ENCODE peak calls at places on chromosomes 7 and 10, in five cellular contexts. I, N, S, G and H are unnamed samples.

GRCh38 chr10:74213571-74214162 is 62.6 kb downstream of the ADK start:
- DNase-seq in S (peak; percentile 63), I (peak; percentile 68), N (peak; percentile 20), G (peak; percentile 78), H (peak; percentile 79)

GRCh38 chr7:105389090-105389650 is 449 bp upstream of the SRPK2 start:
- DNase-seq in S (peak; percentile 43), I (peak; percentile 89), G (peak; percentile 60), N (peak; percentile 58), H (peak; percentile 55)

GRCh38 chr10:130218936-130219335 is 82.7 kb downstream of the GLRX3 start:
- DNase-seq in S (no peak), N (no peak), I (no peak), G (no peak), H (no peak)

GRCh38 chr7:46569117-46569433 is 648.0 kb upstream of the IGFBP3 start:
- DNase-seq in N (no peak), I (no peak), S (no peak), G (peak; percentile 31), H (peak; percentile 31)

GRCh38 chr7:17968791-17969715 is 28.8 kb upstream of the SNX13 start:
- DNase-seq in S (no peak), N (no peak), I (no peak), G (peak; percentile 22), H (peak; percentile 6)

GRCh38 chr7:144725070-144725469 is 110.8 kb downstream of the TPK1 start:
- DNase-seq in G (no peak), N (no peak), S (no peak), I (no peak), H (no peak)

GRCh38 chr7:157689269-157690057 is 352.7 kb downstream of the DNAJB6 start:
- DNase-seq in G (peak; percentile 11), N (no peak), S (no peak), I (no peak), H (no peak)

GRCh38 chr7:143003393-143004051 is 23.4 kb downstream of the OR9A2 start:
- DNase-seq in I (peak; percentile 37), G (peak; percentile 70), N (no peak), S (peak; percentile 61), H (peak; percentile 23)

GRCh38 chr10:71761541-71762113 is 11.7 kb downstream of the VSIR start:
- DNase-seq in N (no peak), G (no peak), I (no peak), S (no peak), H (no peak)

GRCh38 chr7:464712-465461 is 54.8 kb downstream of the PDGFA start:
- DNase-seq in I (no peak), N (no peak), G (peak; percentile 82), S (peak; percentile 43), H (peak; percentile 79)

GRCh38 chr7:130882396-130882795 is 148.4 kb upstream of the KLF14 start:
- DNase-seq in G (no peak), I (no peak), N (no peak), S (no peak), H (peak; percentile 60)

GRCh38 chr7:85924062-85924461 is 719.6 kb upstream of the GRM3 start:
- DNase-seq in N (no peak), S (no peak), I (no peak), G (no peak), H (no peak)

GRCh38 chr7:118158766-118159165 is 25.2 kb upstream of the LSM8 start:
- DNase-seq in N (no peak), G (peak; percentile 9), I (no peak), S (peak; percentile 8), H (no peak)

GRCh38 chr7:44282601-44283171 is 42.7 kb downstream of the CAMK2B start:
- DNase-seq in N (peak; percentile 14), G (no peak), S (no peak), I (no peak), H (no peak)

GRCh38 chr10:103467391-103467790 is 8.7 kb upstream of the CALHM1 start:
- DNase-seq in I (no peak), G (no peak), S (no peak), N (no peak), H (no peak)

GRCh38 chr7:82593780-82594179 is 150.2 kb upstream of the CACNA2D1 start:
- DNase-seq in N (no peak), I (no peak), S (no peak), G (no peak), H (no peak)

GRCh38 chr7:111678281-111678680 is 116.0 kb upstream of the IMMP2L start:
- DNase-seq in N (no peak), S (peak; percentile 44), G (peak; percentile 61), I (no peak), H (peak; percentile 52)

GRCh38 chr7:24756989-24757798 is at the start of gene GSDME:
- DNase-seq in S (peak; percentile 67), G (peak; percentile 50), I (peak; percentile 64), N (peak; percentile 77), H (peak; percentile 88)

GRCh38 chr10:124710266-124710881 is 33.8 kb downstream of the FAM53B start:
- DNase-seq in S (no peak), G (no peak), I (no peak), N (no peak), H (no peak)

GRCh38 chr7:5541087-5541992 is 117.7 kb upstream of the TNRC18 start:
- DNase-seq in S (no peak), N (peak; percentile 61), G (no peak), I (no peak), H (no peak)

GRCh38 chr10:34758447-34758996 is 56.6 kb downstream of the PARD3 start:
- DNase-seq in I (peak; percentile 89), S (peak; percentile 85), G (peak; percentile 60), N (no peak), H (peak; percentile 93)

GRCh38 chr10:71771821-71772617 is 1.3 kb downstream of the VSIR start:
- DNase-seq in I (peak; percentile 40), N (peak; percentile 67), S (peak; percentile 64), G (peak; percentile 70), H (peak; percentile 44)

GRCh38 chr7:50731703-50732582 is 50.8 kb downstream of the GRB10 start:
- DNase-seq in G (no peak), S (no peak), N (no peak), I (no peak), H (no peak)

GRCh38 chr7:157097056-157097329 is 41.7 kb upstream of the UBE3C start:
- DNase-seq in N (no peak), S (no peak), G (no peak), I (no peak), H (no peak)

GRCh38 chr7:69172357-69173098 is 425.7 kb upstream of the AUTS2 start:
- DNase-seq in I (no peak), S (no peak), N (no peak), G (no peak), H (no peak)

GRCh38 chr7:13604178-13604577 is 385.3 kb downstream of the ETV1 start:
- DNase-seq in N (no peak), G (no peak), I (no peak), S (peak; percentile 8), H (peak; percentile 2)

GRCh38 chr7:39304683-39305405 is 261.4 kb upstream of the YAE1 start:
- DNase-seq in N (no peak), S (no peak), G (no peak), I (no peak), H (no peak)

DNA sequence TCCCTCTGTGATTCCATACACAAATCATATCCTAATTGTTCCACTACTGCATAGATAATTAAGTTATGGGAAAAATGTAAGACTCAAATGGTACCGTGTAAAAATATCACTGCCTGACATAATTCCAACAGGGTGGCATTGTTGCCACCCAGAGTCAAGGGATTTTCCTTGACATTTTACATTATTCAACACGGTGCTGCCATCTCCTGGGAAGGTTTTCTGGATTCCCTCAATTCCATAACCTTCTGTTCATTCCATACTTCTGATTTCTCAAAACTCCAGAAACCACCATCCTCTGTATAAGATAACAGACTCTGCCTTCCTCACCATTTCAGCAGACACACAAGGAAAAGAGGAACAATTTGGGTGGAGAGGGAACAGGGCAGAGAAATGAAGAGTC is 495.9 kb downstream of the XPNPEP1 start:
- DNase-seq in G (peak; percentile 2), S (no peak), I (no peak), N (no peak), H (no peak)
- TF ChIP-seq CTCF in G (no peak), S (no peak), I (no peak), N (no peak), H (peak; percentile 41)

DNA sequence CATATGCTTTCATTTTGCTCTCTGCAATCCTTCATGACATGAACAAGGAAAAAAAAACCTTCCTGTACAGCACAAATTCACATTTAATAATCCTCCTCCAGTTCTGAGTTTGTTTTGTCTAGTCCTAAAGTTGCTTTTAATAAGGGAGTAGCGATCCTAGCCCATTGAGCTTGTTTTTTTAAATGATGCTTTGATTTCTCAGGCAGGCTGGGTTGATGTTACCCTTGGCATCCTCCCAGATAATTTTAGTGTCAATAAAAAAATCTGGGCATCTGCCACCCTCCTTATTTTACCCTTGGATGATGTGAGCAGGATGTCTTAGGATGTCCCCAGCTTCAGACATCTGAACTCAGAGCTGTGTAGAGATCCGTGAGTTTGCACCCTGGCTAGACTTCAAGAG is 33.9 kb upstream of the PROSER2 start:
- DNase-seq in I (no peak), N (no peak), G (no peak), S (peak; percentile 7), H (peak; percentile 14)
- H3K4me3 ChIP-seq in I (no peak overlapping the region), N (no peak overlapping the region), G (no peak overlapping the region), S (no peak overlapping the region), H (no peak overlapping the region)

GRCh38 chr10:70677620-70678249 is 5.4 kb downstream of the ADAMTS14 start:
- DNase-seq in G (no peak), I (no peak), N (no peak), S (no peak), H (no peak)

GRCh38 chr10:70678250-70678635 is 5.9 kb downstream of the ADAMTS14 start:
- DNase-seq in I (no peak), S (no peak), N (no peak), G (no peak), H (no peak)

GRCh38 chr10:70675496-70676161 is 3.3 kb downstream of the ADAMTS14 start:
- DNase-seq in G (no peak), N (no peak), I (no peak), S (no peak), H (no peak)

GRCh38 chr10:70676511-70676910 is 4.2 kb downstream of the ADAMTS14 start:
- DNase-seq in G (no peak), I (no peak), S (no peak), N (no peak), H (no peak)

DNA sequence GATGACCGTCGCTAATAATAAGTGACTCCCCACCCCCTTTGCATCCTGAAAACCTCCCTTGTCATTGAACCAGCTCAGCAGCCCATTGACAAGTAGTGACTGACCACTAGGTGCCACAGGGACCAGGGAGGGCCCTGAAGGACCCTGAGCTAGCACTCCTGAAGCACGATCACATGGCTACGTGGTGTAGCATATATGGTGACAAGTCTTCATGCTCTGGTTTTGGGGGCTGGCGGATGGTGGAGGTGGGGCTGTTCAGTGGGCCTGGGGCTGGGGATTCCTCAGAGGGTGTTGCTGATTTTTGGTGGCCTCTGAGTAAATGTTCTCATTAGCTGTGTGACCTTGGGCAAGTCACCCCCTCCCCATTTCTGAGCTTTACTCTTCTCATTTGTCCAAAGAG is 4.7 kb downstream of the ADAMTS14 start:
- DNase-seq in I (no peak), N (no peak), S (no peak), G (no peak), H (no peak)
- TF ChIP-seq CTCF in I (no peak), N (no peak), S (no peak), G (no peak), H (no peak)

GRCh38 chr10:127892743-127893142 is at the start of gene CLRN3:
- DNase-seq in I (no peak), S (no peak), N (no peak), G (no peak), H (no peak)
- H3K4me3 ChIP-seq in I (no peak within 1 kb of the TSS), S (no peak within 1 kb of the TSS), N (no peak within 1 kb of the TSS), G (no peak within 1 kb of the TSS), H (no peak within 1 kb of the TSS)

GRCh38 chr10:128739937-128740336 is 613.7 kb upstream of the MKI67 start:
- DNase-seq in I (no peak), G (no peak), N (no peak), S (no peak), H (no peak)
- TF ChIP-seq CTCF in I (no peak), G (no peak), N (no peak), S (no peak), H (no peak)

GRCh38 chr7:87552351-87552750 is 48.3 kb downstream of the ABCB1 start:
- DNase-seq in S (no peak), I (no peak), G (no peak), N (no peak), H (no peak)
- H3K4me3 ChIP-seq in S (no peak overlapping the region), I (no peak overlapping the region), G (no peak overlapping the region), N (no peak overlapping the region), H (no peak overlapping the region)